ENCODE peak calls at places on chromosomes 12 and 14, in five cellular contexts. R is ecto neural progenitor cell; H is activated naive CD4-positive, alpha-beta T cell treated with Interleukin-2 at 50 U/mL for 16 hours; S is endothelial cell; Z is EL. O is an unnamed sample.
A peak's percentile ranks its signal among the peaks of the same experiment; 100 is the strongest.

GRCh38 chr12:119202121-119202527 is 23.4 kb downstream of the HSPB8 start:
- DNase-seq in Z (no peak), R (no peak), H (no peak), S (no peak), O (peak; percentile 54)

GRCh38 chr12:67019070-67019469 is 250.1 kb upstream of the CAND1 start:
- DNase-seq in H (no peak), Z (no peak), R (no peak), S (no peak), O (no peak)

GRCh38 chr12:31517994-31518393 is 72.9 kb downstream of the DENND5B start:
- DNase-seq in Z (peak; percentile 43), H (no peak), R (no peak), S (no peak), O (no peak)

GRCh38 chr14:96081767-96082400 is 42.7 kb downstream of the C14orf132 start:
- DNase-seq in Z (no peak), S (no peak), H (no peak), R (no peak), O (no peak)

GRCh38 chr14:67532998-67533753 is at the start of gene PLEKHH1:
- DNase-seq in R (peak; percentile 82), H (peak; percentile 60), S (peak; percentile 64), Z (peak; percentile 84), O (peak; percentile 91)

GRCh38 chr12:88934163-88934747 is 354.0 kb upstream of the KITLG start:
- DNase-seq in Z (peak; percentile 43), R (no peak), S (no peak), H (no peak), O (no peak)

GRCh38 chr14:87264386-87264785 is 728.6 kb downstream of the GALC start:
- DNase-seq in H (no peak), Z (no peak), R (no peak), S (no peak), O (no peak)

GRCh38 chr12:1319215-1319614 is 275.2 kb downstream of the FBXL14 start:
- DNase-seq in H (no peak), Z (peak; percentile 44), R (no peak), S (no peak), O (no peak)

GRCh38 chr14:104971447-104972240 is 6.5 kb downstream of the AHNAK2 start:
- DNase-seq in S (no peak), R (no peak), Z (no peak), H (no peak), O (no peak)

GRCh38 chr12:93664573-93665138 is 12.5 kb upstream of the CRADD start:
- DNase-seq in Z (peak; percentile 22), R (no peak), S (no peak), H (no peak), O (no peak)

GRCh38 chr12:14979468-14979867 is 6.6 kb downstream of the PDE6H start:
- DNase-seq in R (no peak), Z (no peak), H (no peak), S (no peak), O (no peak)

GRCh38 chr12:14825256-14825655 is 11.3 kb upstream of the SMCO3 start:
- DNase-seq in Z (no peak), H (no peak), R (no peak), S (no peak), O (no peak)

O was measured in islet precursor cell.